ENCODE peak calls at places on chromosomes 7 and 10, in four cellular contexts. Z is cardiac fibroblast; E is IMR-90; K is CD8-positive, alpha-beta T cell. X is an unnamed sample.

GRCh38 chr7:20558963-20559716 is 56.3 kb upstream of the ABCB5 start:
- DNase-seq in E (no peak), K (no peak), Z (no peak), X (no peak)

GRCh38 chr10:6667679-6668270 is 87.7 kb upstream of the PRKCQ start:
- DNase-seq in K (no peak), E (peak), Z (peak), X (peak)

GRCh38 chr10:116255931-116256748 is 16.9 kb downstream of the GFRA1 start:
- DNase-seq in K (no peak), E (no peak), Z (no peak), X (no peak)

GRCh38 chr7:130896051-130896881 is 162.3 kb upstream of the KLF14 start:
- DNase-seq in Z (peak), K (no peak), E (peak), X (peak)

GRCh38 chr7:85600425-85600824 is 413.6 kb upstream of the SEMA3D start:
- DNase-seq in K (no peak), E (peak), Z (no peak), X (peak)

GRCh38 chr10:7133270-7133669 is 277.6 kb downstream of the SFMBT2 start:
- DNase-seq in K (no peak), Z (no peak), E (no peak), X (no peak)

GRCh38 chr10:127813290-127813689 is 76.3 kb downstream of the FOXI2 start:
- DNase-seq in K (no peak), Z (peak), E (no peak), X (no peak)

GRCh38 chr10:107095125-107095524 is 69.4 kb downstream of the SORCS1 start:
- DNase-seq in K (no peak), E (no peak), Z (no peak), X (no peak)

GRCh38 chr7:153193144-153193595 is 433.6 kb downstream of the ACTR3B start:
- DNase-seq in E (no peak), Z (peak), K (no peak), X (no peak)

DNA sequence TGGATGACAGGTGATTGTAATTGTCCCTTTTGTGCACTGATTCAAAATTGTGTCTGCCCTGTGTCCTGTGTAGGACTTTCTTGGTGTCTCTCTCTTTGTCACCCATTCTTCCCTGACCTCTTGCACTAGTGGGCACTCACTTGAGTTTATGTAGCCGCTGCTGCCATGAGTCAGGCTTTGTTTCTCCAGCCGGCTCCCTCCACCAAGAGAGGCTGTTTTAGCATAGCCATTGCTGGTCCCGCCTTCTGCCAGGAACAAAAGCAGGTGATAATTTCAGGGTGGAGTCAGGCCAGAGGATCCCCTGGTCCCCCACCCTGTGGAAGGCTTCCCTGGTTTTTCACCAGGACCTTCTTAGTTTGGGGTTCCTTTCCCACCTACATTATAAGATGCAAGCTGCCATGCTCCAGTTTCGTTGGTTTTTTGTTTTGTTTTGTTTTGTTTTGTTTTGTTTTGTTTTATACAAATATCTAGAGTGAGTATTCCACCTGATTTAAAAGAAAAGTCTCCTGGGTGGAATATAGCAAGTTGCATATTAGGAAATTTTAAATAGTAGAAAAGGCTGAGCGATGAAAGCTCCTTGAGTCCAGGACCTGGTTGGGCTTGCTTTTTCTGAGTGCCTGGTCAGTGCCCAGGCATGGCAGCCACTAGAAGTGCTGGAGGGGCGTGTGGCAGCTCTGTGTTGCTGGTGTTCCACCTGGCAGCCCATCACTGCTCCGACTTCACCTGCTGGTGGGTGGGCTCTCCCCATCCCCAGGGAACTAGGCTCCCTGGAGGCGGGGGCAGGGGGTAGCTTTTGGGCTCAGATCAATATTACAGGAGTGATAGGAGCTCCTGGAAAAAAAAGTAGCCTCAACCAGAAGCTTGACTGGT is 8.2 kb downstream of the COL17A1 start:
- DNase-seq in K (no peak), E (no peak), Z (peak), X (no peak)
- H3K4me3 ChIP-seq in K (no peak), E (no peak), Z (no peak), X (no peak)

DNA sequence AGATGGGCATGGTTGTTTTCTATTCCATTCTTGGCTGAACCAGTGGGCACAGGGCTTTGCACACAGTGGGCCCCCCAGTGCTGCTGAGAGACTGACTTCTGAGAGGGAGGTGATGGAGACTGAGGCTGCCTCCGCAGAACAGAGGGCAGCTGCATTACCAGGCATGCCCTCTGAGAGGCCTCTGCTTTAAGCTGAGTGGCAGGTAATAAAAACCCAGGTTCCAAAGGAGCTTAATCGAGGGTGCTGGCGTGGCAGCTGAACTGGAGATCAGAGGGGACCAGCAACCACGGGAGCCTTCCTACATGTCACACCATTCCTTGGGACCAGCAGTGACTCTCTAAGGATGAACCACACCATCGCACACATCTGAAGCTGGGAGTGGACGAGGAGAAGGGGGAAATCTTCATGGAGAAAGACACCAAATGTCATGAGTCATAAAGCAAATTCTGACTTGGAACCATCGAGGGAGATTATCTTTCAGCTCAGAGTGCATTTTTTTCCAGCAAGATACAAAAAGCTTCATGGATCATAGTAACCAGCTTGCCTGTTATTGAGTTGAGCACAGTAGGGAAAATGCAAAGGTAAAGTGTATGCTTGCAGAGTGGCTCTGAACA is 24.6 kb downstream of the HIPK2 start:
- DNase-seq in K (no peak), Z (no peak), E (peak), X (no peak)
- TF ChIP-seq CTCF in K (no peak), Z (peak), E (peak), X (peak)

GRCh38 chr7:74027683-74028320 is at the start of gene ELN:
- DNase-seq in Z (peak), K (no peak), E (peak), X (peak)
- H3K4me3 ChIP-seq in Z (peak), K (no peak), E (peak), X (no peak)

DNA sequence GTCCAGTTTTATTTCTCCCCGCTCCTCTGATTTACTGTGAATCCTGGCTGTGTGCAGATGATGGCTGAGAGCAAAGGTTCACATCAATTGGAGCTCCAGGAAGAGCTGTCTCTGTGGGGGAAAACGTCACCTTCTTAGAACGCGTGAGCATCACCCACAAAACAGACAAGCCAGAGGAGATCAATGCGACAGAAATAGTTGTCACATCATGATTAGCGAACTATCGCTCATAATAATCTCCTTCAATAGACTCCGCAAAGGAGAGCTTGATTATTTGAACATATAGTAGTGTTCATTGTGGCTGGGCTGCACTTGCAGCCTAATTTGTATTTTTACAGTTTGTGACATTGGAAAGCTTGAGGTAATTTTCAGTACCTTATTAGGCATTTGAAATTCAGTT is 276.9 kb upstream of the PFKP start:
- DNase-seq in Z (no peak), K (no peak), E (no peak), X (no peak)
- TF ChIP-seq CTCF in Z (no peak), K (no peak), E (no peak), X (no peak)